ENCODE peak calls at places on chromosomes 16 and 17, in eight cellular contexts. R is breast epithelium; H is fibroblast of the conjunctiva; U is EL; Y is activated naive CD4-positive, alpha-beta T cell treated with Interleukin-2 at 50 U/mL for 16 hours; L is RPMI7951; C is A549; S is pancreas. Q is an unnamed sample.
A peak's percentile ranks its signal among the peaks of the same experiment; 100 is the strongest.

GRCh38 chr17:37737971-37738370 is 6.9 kb downstream of the HNF1B start:
- DNase-seq in R (no peak), H (no peak), U (peak; percentile 67), Y (no peak), L (no peak), C (no peak), S (no peak), Q (no peak)

GRCh38 chr16:64138621-64139020 is 983.2 kb downstream of the CDH11 start:
- DNase-seq in R (no peak), H (no peak), U (no peak), Y (no peak), L (no peak), C (no peak), S (no peak), Q (no peak)

GRCh38 chr16:89507834-89508590 is at the start of gene SPG7:
- DNase-seq in R (peak; percentile 76), H (peak; percentile 74), U (peak; percentile 87), Y (peak; percentile 89), L (peak; percentile 81), C (peak; percentile 88), S (peak; percentile 90), Q (peak; percentile 97)

GRCh38 chr16:85668676-85669424 is 19.9 kb downstream of the GINS2 start:
- DNase-seq in R (peak; percentile 31), H (no peak), U (no peak), Y (no peak), L (no peak), C (no peak), S (no peak), Q (no peak)

GRCh38 chr17:29612404-29613370 is 10.0 kb downstream of the CORO6 start:
- DNase-seq in R (no peak), H (no peak), U (no peak), Y (no peak), L (no peak), C (no peak), S (peak; percentile 25), Q (no peak)

GRCh38 chr17:63962298-63962744 is 10.4 kb downstream of the SCN4A start:
- DNase-seq in R (no peak), H (no peak), U (no peak), Y (no peak), L (no peak), C (no peak), S (no peak), Q (no peak)

GRCh38 chr17:40425741-40426140 is 8.0 kb upstream of the TOP2A start:
- DNase-seq in R (peak; percentile 12), H (no peak), U (no peak), Y (no peak), L (no peak), C (no peak), S (no peak), Q (peak; percentile 59)

GRCh38 chr16:84483882-84484565 is 20.4 kb downstream of the MEAK7 start:
- DNase-seq in R (peak; percentile 37), H (no peak), U (no peak), Y (no peak), L (no peak), C (no peak), S (no peak), Q (no peak)

GRCh38 chr16:85054948-85055502 is 27.4 kb downstream of the KIAA0513 start:
- DNase-seq in R (no peak), H (no peak), U (no peak), Y (no peak), L (no peak), C (no peak), S (no peak), Q (no peak)

GRCh38 chr17:82353484-82353883 is 5.6 kb upstream of the TEX19 start:
- DNase-seq in R (no peak), H (no peak), U (no peak), Y (no peak), L (no peak), C (no peak), S (no peak), Q (no peak)

Q was measured in activated CD8-positive, alpha-beta memory T cell treated with anti-CD3 and anti-CD28 coated beads for 24 hours.